ENCODE peak calls at places on chromosomes 16 and 17, in nine cellular contexts. One of them, this sample, is unnamed.

GRCh38 chr17:79777844-79778503 is at the start of gene CBX2:
- DNase-seq in heart right ventricle: peak; percentile 78
- DNase-seq in cardiac muscle cell: peak; percentile 76
- DNase-seq in CD8-positive, alpha-beta memory T cell: peak; percentile 75
- DNase-seq in tibial artery: peak; percentile 84
- DNase-seq in bronchial epithelial cell: peak; percentile 37
- DNase-seq in CD8-positive, alpha-beta T cell: peak; percentile 60
- DNase-seq in heart left ventricle: peak; percentile 83
- DNase-seq in tibial nerve: peak; percentile 39
- DNase-seq in this sample: no peak

GRCh38 chr16:20538181-20538580 is 38.0 kb downstream of the ACSM2B start:
- DNase-seq in heart right ventricle: no peak
- DNase-seq in bronchial epithelial cell: no peak
- DNase-seq in CD8-positive, alpha-beta memory T cell: no peak
- DNase-seq in tibial nerve: no peak
- DNase-seq in heart left ventricle: no peak
- DNase-seq in cardiac muscle cell: no peak
- DNase-seq in CD8-positive, alpha-beta T cell: no peak
- DNase-seq in tibial artery: no peak
- DNase-seq in this sample: no peak

GRCh38 chr16:21156767-21157467 is 1.6 kb upstream of the LDAF1 start:
- DNase-seq in heart left ventricle: peak; percentile 35
- DNase-seq in CD8-positive, alpha-beta T cell: no peak
- DNase-seq in tibial nerve: no peak
- DNase-seq in bronchial epithelial cell: peak; percentile 73
- DNase-seq in CD8-positive, alpha-beta memory T cell: no peak
- DNase-seq in heart right ventricle: peak; percentile 40
- DNase-seq in cardiac muscle cell: peak; percentile 86
- DNase-seq in tibial artery: no peak
- DNase-seq in this sample: no peak

GRCh38 chr17:60372790-60373483 is 19.0 kb downstream of the USP32 start:
- DNase-seq in CD8-positive, alpha-beta T cell: no peak
- DNase-seq in tibial artery: no peak
- DNase-seq in cardiac muscle cell: peak; percentile 40
- DNase-seq in tibial nerve: no peak
- DNase-seq in CD8-positive, alpha-beta memory T cell: no peak
- DNase-seq in heart left ventricle: no peak
- DNase-seq in bronchial epithelial cell: peak; percentile 93
- DNase-seq in heart right ventricle: no peak
- DNase-seq in this sample: no peak

GRCh38 chr16:1536601-1537000 is 3.1 kb downstream of the TMEM204 start:
- DNase-seq in tibial artery: no peak
- DNase-seq in CD8-positive, alpha-beta memory T cell: no peak
- DNase-seq in CD8-positive, alpha-beta T cell: no peak
- DNase-seq in heart right ventricle: no peak
- DNase-seq in cardiac muscle cell: no peak
- DNase-seq in tibial nerve: no peak
- DNase-seq in heart left ventricle: no peak
- DNase-seq in bronchial epithelial cell: no peak
- DNase-seq in this sample: no peak

GRCh38 chr16:35208001-35208935 is 1748.9 kb downstream of the TP53TG3F start:
- DNase-seq in heart right ventricle: no peak
- DNase-seq in tibial artery: no peak
- DNase-seq in bronchial epithelial cell: no peak
- DNase-seq in tibial nerve: no peak
- DNase-seq in cardiac muscle cell: no peak
- DNase-seq in CD8-positive, alpha-beta T cell: no peak
- DNase-seq in CD8-positive, alpha-beta memory T cell: no peak
- DNase-seq in heart left ventricle: no peak
- DNase-seq in this sample: no peak

GRCh38 chr16:55949518-55949917 is 74.3 kb upstream of the CES5A start:
- DNase-seq in heart right ventricle: no peak
- DNase-seq in bronchial epithelial cell: peak; percentile 62
- DNase-seq in cardiac muscle cell: no peak
- DNase-seq in CD8-positive, alpha-beta memory T cell: no peak
- DNase-seq in heart left ventricle: no peak
- DNase-seq in CD8-positive, alpha-beta T cell: no peak
- DNase-seq in tibial artery: no peak
- DNase-seq in tibial nerve: no peak
- DNase-seq in this sample: no peak

GRCh38 chr16:88809676-88810165 is 2.0 kb downstream of the APRT start:
- DNase-seq in tibial nerve: no peak
- DNase-seq in CD8-positive, alpha-beta T cell: no peak
- DNase-seq in cardiac muscle cell: no peak
- DNase-seq in heart right ventricle: no peak
- DNase-seq in bronchial epithelial cell: no peak
- DNase-seq in heart left ventricle: peak; percentile 23
- DNase-seq in CD8-positive, alpha-beta memory T cell: no peak
- DNase-seq in tibial artery: peak; percentile 66
- DNase-seq in this sample: no peak

GRCh38 chr17:74981979-74982662 is 5.3 kb upstream of the CDR2L start:
- DNase-seq in CD8-positive, alpha-beta T cell: peak; percentile 57
- DNase-seq in tibial artery: peak; percentile 83
- DNase-seq in CD8-positive, alpha-beta memory T cell: peak; percentile 85
- DNase-seq in heart right ventricle: peak; percentile 73
- DNase-seq in cardiac muscle cell: peak; percentile 59
- DNase-seq in bronchial epithelial cell: no peak
- DNase-seq in tibial nerve: peak; percentile 27
- DNase-seq in heart left ventricle: peak; percentile 86
- DNase-seq in this sample: no peak

GRCh38 chr16:31356566-31357323 is 1.8 kb downstream of the ITGAX start:
- DNase-seq in CD8-positive, alpha-beta T cell: no peak
- DNase-seq in CD8-positive, alpha-beta memory T cell: no peak
- DNase-seq in heart left ventricle: no peak
- DNase-seq in cardiac muscle cell: no peak
- DNase-seq in tibial nerve: no peak
- DNase-seq in tibial artery: no peak
- DNase-seq in bronchial epithelial cell: no peak
- DNase-seq in heart right ventricle: no peak
- DNase-seq in this sample: no peak

GRCh38 chr17:69367298-69367697 is 40.4 kb upstream of the ABCA5 start:
- DNase-seq in tibial nerve: no peak
- DNase-seq in cardiac muscle cell: peak; percentile 25
- DNase-seq in CD8-positive, alpha-beta memory T cell: no peak
- DNase-seq in heart left ventricle: no peak
- DNase-seq in bronchial epithelial cell: no peak
- DNase-seq in CD8-positive, alpha-beta T cell: no peak
- DNase-seq in heart right ventricle: no peak
- DNase-seq in tibial artery: no peak
- DNase-seq in this sample: peak; percentile 60
- H3K4me3 ChIP-seq in tibial nerve: no peak overlapping the region
- H3K4me3 ChIP-seq in cardiac muscle cell: no peak overlapping the region
- H3K4me3 ChIP-seq in CD8-positive, alpha-beta memory T cell: no peak overlapping the region
- H3K4me3 ChIP-seq in heart left ventricle: no peak overlapping the region
- H3K4me3 ChIP-seq in bronchial epithelial cell: no peak overlapping the region
- H3K4me3 ChIP-seq in CD8-positive, alpha-beta T cell: no peak overlapping the region
- H3K4me3 ChIP-seq in heart right ventricle: no peak overlapping the region
- H3K4me3 ChIP-seq in tibial artery: no peak overlapping the region
- H3K4me3 ChIP-seq in this sample: no peak overlapping the region

GRCh38 chr17:8326591-8327583 is 12.8 kb upstream of the ODF4 start:
- DNase-seq in CD8-positive, alpha-beta memory T cell: peak; percentile 13
- DNase-seq in heart right ventricle: peak; percentile 47
- DNase-seq in cardiac muscle cell: peak; percentile 61
- DNase-seq in heart left ventricle: peak; percentile 57
- DNase-seq in CD8-positive, alpha-beta T cell: no peak
- DNase-seq in bronchial epithelial cell: no peak
- DNase-seq in tibial nerve: no peak
- DNase-seq in tibial artery: no peak
- DNase-seq in this sample: no peak
- H3K4me3 ChIP-seq in CD8-positive, alpha-beta memory T cell: peak overlapping the region; percentile 43
- H3K4me3 ChIP-seq in heart right ventricle: peak overlapping the region; percentile 63
- H3K4me3 ChIP-seq in cardiac muscle cell: peak overlapping the region; percentile 14
- H3K4me3 ChIP-seq in heart left ventricle: peak overlapping the region; percentile 62
- H3K4me3 ChIP-seq in CD8-positive, alpha-beta T cell: peak overlapping the region; percentile 72
- H3K4me3 ChIP-seq in bronchial epithelial cell: no peak overlapping the region
- H3K4me3 ChIP-seq in tibial nerve: peak overlapping the region; percentile 40
- H3K4me3 ChIP-seq in tibial artery: peak overlapping the region; percentile 42
- H3K4me3 ChIP-seq in this sample: no peak overlapping the region

GRCh38 chr17:57288034-57288752 is 31.9 kb downstream of the MSI2 start:
- DNase-seq in tibial artery: no peak
- DNase-seq in CD8-positive, alpha-beta T cell: no peak
- DNase-seq in heart right ventricle: no peak
- DNase-seq in CD8-positive, alpha-beta memory T cell: no peak
- DNase-seq in heart left ventricle: peak; percentile 73
- DNase-seq in bronchial epithelial cell: no peak
- DNase-seq in cardiac muscle cell: peak; percentile 16
- DNase-seq in tibial nerve: no peak
- DNase-seq in this sample: no peak

GRCh38 chr17:57289130-57289529 is 32.8 kb downstream of the MSI2 start:
- DNase-seq in heart right ventricle: no peak
- DNase-seq in heart left ventricle: no peak
- DNase-seq in tibial nerve: no peak
- DNase-seq in cardiac muscle cell: no peak
- DNase-seq in tibial artery: no peak
- DNase-seq in CD8-positive, alpha-beta T cell: no peak
- DNase-seq in bronchial epithelial cell: no peak
- DNase-seq in CD8-positive, alpha-beta memory T cell: no peak
- DNase-seq in this sample: no peak

GRCh38 chr17:57289613-57290012 is 33.3 kb downstream of the MSI2 start:
- DNase-seq in tibial artery: no peak
- DNase-seq in CD8-positive, alpha-beta T cell: no peak
- DNase-seq in heart right ventricle: no peak
- DNase-seq in tibial nerve: no peak
- DNase-seq in CD8-positive, alpha-beta memory T cell: no peak
- DNase-seq in heart left ventricle: no peak
- DNase-seq in cardiac muscle cell: no peak
- DNase-seq in bronchial epithelial cell: no peak
- DNase-seq in this sample: no peak

GRCh38 chr17:57286372-57287105 is 30.2 kb downstream of the MSI2 start:
- DNase-seq in bronchial epithelial cell: no peak
- DNase-seq in heart right ventricle: no peak
- DNase-seq in tibial nerve: no peak
- DNase-seq in heart left ventricle: no peak
- DNase-seq in cardiac muscle cell: no peak
- DNase-seq in tibial artery: no peak
- DNase-seq in CD8-positive, alpha-beta T cell: no peak
- DNase-seq in CD8-positive, alpha-beta memory T cell: no peak
- DNase-seq in this sample: no peak

GRCh38 chr17:57288753-57289121 is 32.4 kb downstream of the MSI2 start:
- DNase-seq in bronchial epithelial cell: no peak
- DNase-seq in tibial nerve: no peak
- DNase-seq in heart right ventricle: no peak
- DNase-seq in heart left ventricle: peak; percentile 43
- DNase-seq in CD8-positive, alpha-beta memory T cell: no peak
- DNase-seq in cardiac muscle cell: no peak
- DNase-seq in CD8-positive, alpha-beta T cell: no peak
- DNase-seq in tibial artery: no peak
- DNase-seq in this sample: no peak
- H3K4me3 ChIP-seq in bronchial epithelial cell: no peak overlapping the region
- H3K4me3 ChIP-seq in tibial nerve: no peak overlapping the region
- H3K4me3 ChIP-seq in heart right ventricle: no peak overlapping the region
- H3K4me3 ChIP-seq in heart left ventricle: no peak overlapping the region
- H3K4me3 ChIP-seq in CD8-positive, alpha-beta memory T cell: no peak overlapping the region
- H3K4me3 ChIP-seq in cardiac muscle cell: no peak overlapping the region
- H3K4me3 ChIP-seq in CD8-positive, alpha-beta T cell: no peak overlapping the region
- H3K4me3 ChIP-seq in tibial artery: no peak overlapping the region
- H3K4me3 ChIP-seq in this sample: no peak overlapping the region

DNA sequence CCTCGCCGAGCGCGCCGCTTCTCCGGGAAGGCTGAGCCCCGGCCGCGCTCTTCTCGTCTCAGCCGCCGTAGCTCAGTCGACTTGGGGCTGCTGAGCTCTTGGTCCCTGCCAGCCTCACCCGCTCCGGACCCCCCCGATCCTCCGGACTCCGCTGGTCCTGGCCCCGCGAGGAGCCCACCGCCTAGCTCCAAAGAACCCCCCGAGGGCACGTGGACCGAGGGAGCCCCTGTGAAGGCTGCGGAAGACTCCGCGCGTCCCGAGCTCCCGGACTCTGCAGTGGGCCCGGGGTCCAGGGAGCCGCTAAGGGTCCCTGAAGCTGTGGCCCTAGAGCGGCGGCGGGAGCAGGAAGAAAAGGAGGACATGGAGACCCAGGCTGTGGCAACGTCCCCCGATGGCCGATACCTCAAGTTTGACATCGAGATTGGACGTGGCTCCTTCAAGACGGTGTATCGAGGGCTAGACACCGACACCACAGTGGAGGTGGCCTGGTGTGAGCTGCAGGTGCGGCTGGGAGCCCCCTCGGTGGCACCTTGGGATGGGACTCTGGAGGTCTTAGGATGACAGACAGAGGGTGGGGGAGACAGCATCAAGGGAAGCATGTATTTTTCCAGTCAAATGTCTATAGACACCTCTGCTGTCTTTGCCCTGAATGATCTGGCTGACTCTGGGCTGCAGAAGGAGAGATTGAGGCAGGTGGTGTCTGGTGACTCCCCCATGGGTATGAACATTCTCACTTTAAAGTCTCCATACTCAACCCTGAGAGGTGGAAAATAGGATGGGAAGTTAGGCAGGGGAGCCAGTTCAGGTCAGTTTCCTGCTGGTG is 617 bp downstream of the WNK4 start:
- DNase-seq in tibial nerve: no peak
- DNase-seq in CD8-positive, alpha-beta T cell: no peak
- DNase-seq in bronchial epithelial cell: no peak
- DNase-seq in heart right ventricle: no peak
- DNase-seq in tibial artery: no peak
- DNase-seq in CD8-positive, alpha-beta memory T cell: no peak
- DNase-seq in cardiac muscle cell: no peak
- DNase-seq in heart left ventricle: no peak
- DNase-seq in this sample: no peak
- H3K4me3 ChIP-seq in tibial nerve: peak overlapping the region; percentile 26
- H3K4me3 ChIP-seq in CD8-positive, alpha-beta T cell: no peak overlapping the region
- H3K4me3 ChIP-seq in bronchial epithelial cell: peak overlapping the region; percentile 29
- H3K4me3 ChIP-seq in heart right ventricle: peak overlapping the region; percentile 48
- H3K4me3 ChIP-seq in tibial artery: no peak overlapping the region
- H3K4me3 ChIP-seq in CD8-positive, alpha-beta memory T cell: peak overlapping the region; percentile 22
- H3K4me3 ChIP-seq in cardiac muscle cell: peak overlapping the region; percentile 50
- H3K4me3 ChIP-seq in heart left ventricle: peak overlapping the region; percentile 33
- H3K4me3 ChIP-seq in this sample: no peak overlapping the region

GRCh38 chr16:74829637-74830036 is 55.0 kb upstream of the FA2H start:
- DNase-seq in bronchial epithelial cell: no peak
- DNase-seq in CD8-positive, alpha-beta T cell: no peak
- DNase-seq in cardiac muscle cell: peak; percentile 11
- DNase-seq in tibial artery: no peak
- DNase-seq in heart right ventricle: no peak
- DNase-seq in heart left ventricle: no peak
- DNase-seq in tibial nerve: no peak
- DNase-seq in CD8-positive, alpha-beta memory T cell: no peak
- DNase-seq in this sample: no peak
- H3K4me3 ChIP-seq in bronchial epithelial cell: no peak overlapping the region
- H3K4me3 ChIP-seq in CD8-positive, alpha-beta T cell: no peak overlapping the region
- H3K4me3 ChIP-seq in cardiac muscle cell: no peak overlapping the region
- H3K4me3 ChIP-seq in tibial artery: no peak overlapping the region
- H3K4me3 ChIP-seq in heart right ventricle: no peak overlapping the region
- H3K4me3 ChIP-seq in heart left ventricle: no peak overlapping the region
- H3K4me3 ChIP-seq in tibial nerve: no peak overlapping the region
- H3K4me3 ChIP-seq in CD8-positive, alpha-beta memory T cell: no peak overlapping the region
- H3K4me3 ChIP-seq in this sample: no peak overlapping the region